ENCODE peak calls at places on chromosome X, in four cellular contexts. C is neuronal stem cell, V is H1, D is IMR-90. F is an unnamed sample.

GRCh38 chrX:6184900-6185515 is 43.7 kb downstream of the NLGN4X start:
- DNase-seq in C (no peak), V (no peak), D (no peak), F (no peak)

GRCh38 chrX:97158270-97158669 is 274.6 kb downstream of the RPA4 start:
- DNase-seq in D (no peak), C (no peak), V (no peak), F (no peak)

GRCh38 chrX:109281478-109282275 is 200.2 kb downstream of the GUCY2F start:
- DNase-seq in D (no peak), V (no peak), C (no peak), F (peak; percentile 65)

GRCh38 chrX:50871922-50872453 is 38.5 kb upstream of the BMP15 start:
- DNase-seq in V (no peak), D (no peak), C (no peak), F (no peak)

GRCh38 chrX:133435544-133436124 is 20.3 kb upstream of the GPC4 start:
- DNase-seq in C (no peak), D (no peak), V (no peak), F (no peak)

GRCh38 chrX:118579417-118579816 is 83.8 kb downstream of the DOCK11 start:
- DNase-seq in V (no peak), C (no peak), D (no peak), F (no peak)

GRCh38 chrX:43973249-43973672 is at the start of gene NDP:
- DNase-seq in D (no peak), V (no peak), C (no peak), F (peak; percentile 18)

GRCh38 chrX:7170903-7171302 is 22.9 kb upstream of the PUDP start:
- DNase-seq in C (no peak), V (peak; percentile 53), D (no peak), F (peak; percentile 44)

GRCh38 chrX:42776195-42776594 is 1.8 kb downstream of the PPP1R2C start:
- DNase-seq in D (no peak), V (no peak), C (no peak), F (peak; percentile 11)

GRCh38 chrX:110871839-110872238 is 76.2 kb upstream of the CHRDL1 start:
- DNase-seq in C (no peak), D (no peak), V (no peak), F (no peak)

GRCh38 chrX:43633757-43634156 is 22.3 kb upstream of the MAOA start:
- DNase-seq in D (no peak), V (no peak), C (no peak), F (no peak)

GRCh38 chrX:137930562-137930961 is 364.6 kb downstream of the ZIC3 start:
- DNase-seq in V (no peak), D (no peak), C (no peak), F (no peak)

GRCh38 chrX:155957843-155958242 is 39.7 kb upstream of the IL9R start:
- DNase-seq in V (no peak), C (no peak), D (no peak), F (peak; percentile 77)
- H3K18ac ChIP-seq in V (peak overlapping the region; percentile 60), C (no peak overlapping the region), D (no peak overlapping the region), F (peak overlapping the region; percentile 6)

DNA sequence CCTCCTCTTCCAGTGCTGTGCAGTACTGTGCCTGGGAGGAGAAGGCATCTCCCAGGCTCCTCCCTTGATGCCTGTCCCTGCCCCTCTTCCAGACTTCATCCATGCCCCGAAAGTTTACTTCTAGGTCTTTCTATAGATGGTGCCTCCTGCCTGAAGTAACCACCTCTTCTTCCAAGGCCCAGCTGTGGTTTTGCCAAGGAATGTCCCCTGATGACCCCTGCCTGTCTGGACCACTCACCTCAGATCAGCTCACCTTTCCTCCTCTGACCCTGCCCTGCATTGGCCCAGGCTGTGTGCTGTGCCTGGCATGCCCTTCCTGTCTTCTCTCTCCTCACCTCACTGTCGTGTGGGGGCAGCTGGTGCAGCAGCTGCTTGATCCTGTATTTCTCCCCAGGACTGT is 6.8 kb downstream of the PRICKLE3 start:
- DNase-seq in C (no peak), V (no peak), D (no peak), F (no peak)
- H3K36me3 ChIP-seq in C (no peaks in the 10 kb centered on the region), V (no peaks in the 10 kb centered on the region), D (peaks cover 25% of the 10 kb centered on the region), F (no peaks in the 10 kb centered on the region)

GRCh38 chrX:46328133-46328532 is 217.1 kb downstream of the ZNF674 start:
- DNase-seq in D (no peak), V (no peak), C (no peak), F (no peak)

GRCh38 chrX:46330981-46331380 is 214.2 kb downstream of the ZNF674 start:
- DNase-seq in D (no peak), C (no peak), V (no peak), F (no peak)

GRCh38 chrX:46330513-46330912 is 214.7 kb downstream of the ZNF674 start:
- DNase-seq in V (no peak), C (no peak), D (no peak), F (no peak)

GRCh38 chrX:46333550-46333949 is 211.7 kb downstream of the ZNF674 start:
- DNase-seq in C (no peak), D (no peak), V (no peak), F (no peak)
- H2BK120ac ChIP-seq in C (no peak overlapping the region), D (no peak overlapping the region), V (no peak overlapping the region), F (peak overlapping the region; percentile 45)

DNA sequence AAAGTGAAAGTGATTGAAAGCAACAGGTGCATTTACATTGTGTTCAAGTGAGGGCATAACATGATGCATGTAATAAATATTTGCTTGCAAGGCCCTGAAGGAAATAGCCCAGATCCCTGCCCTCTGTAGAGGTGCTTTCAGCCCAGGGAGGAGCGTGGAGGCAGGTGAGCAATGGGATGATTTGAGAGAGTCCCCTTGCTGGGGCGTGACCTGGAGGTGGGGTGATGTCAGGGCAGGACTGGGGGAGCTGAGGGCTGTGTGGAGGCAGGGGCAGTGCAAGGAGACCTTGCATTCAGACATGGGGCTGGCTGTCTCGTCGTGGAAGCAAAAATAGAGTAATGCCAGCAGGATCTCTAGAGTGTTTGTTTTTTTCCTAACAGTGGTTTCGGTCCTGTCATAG is 39.5 kb upstream of the CLDN34 start:
- DNase-seq in C (no peak), D (no peak), V (no peak), F (peak; percentile 18)
- H3K18ac ChIP-seq in C (peak overlapping the region; percentile 85), D (no peak overlapping the region), V (peak overlapping the region; percentile 57), F (no peak overlapping the region)

GRCh38 chrX:71542825-71543224 is 9.9 kb downstream of the OGT start:
- DNase-seq in C (no peak), V (no peak), D (no peak), F (no peak)
- H3K36me3 ChIP-seq in C (peaks cover 10% of the 10 kb centered on the region), V (peaks cover 5% of the 10 kb centered on the region), D (peaks cover 15% of the 10 kb centered on the region), F (peaks cover 2% of the 10 kb centered on the region)

GRCh38 chrX:119604778-119605177 is 1.4 kb downstream of the NKRF start:
- DNase-seq in D (no peak), V (no peak), C (no peak), F (no peak)

GRCh38 chrX:119605739-119606507 is at the start of gene NKRF:
- DNase-seq in V (peak; percentile 89), D (peak; percentile 90), C (peak; percentile 75), F (peak; percentile 93)

GRCh38 chrX:119605398-119605738 is 856 bp downstream of the NKRF start:
- DNase-seq in D (no peak), V (peak; percentile 46), C (no peak), F (no peak)

GRCh38 chrX:119606508-119607389 is 525 bp upstream of the NKRF start:
- DNase-seq in C (no peak), D (peak; percentile 49), V (no peak), F (no peak)

DNA sequence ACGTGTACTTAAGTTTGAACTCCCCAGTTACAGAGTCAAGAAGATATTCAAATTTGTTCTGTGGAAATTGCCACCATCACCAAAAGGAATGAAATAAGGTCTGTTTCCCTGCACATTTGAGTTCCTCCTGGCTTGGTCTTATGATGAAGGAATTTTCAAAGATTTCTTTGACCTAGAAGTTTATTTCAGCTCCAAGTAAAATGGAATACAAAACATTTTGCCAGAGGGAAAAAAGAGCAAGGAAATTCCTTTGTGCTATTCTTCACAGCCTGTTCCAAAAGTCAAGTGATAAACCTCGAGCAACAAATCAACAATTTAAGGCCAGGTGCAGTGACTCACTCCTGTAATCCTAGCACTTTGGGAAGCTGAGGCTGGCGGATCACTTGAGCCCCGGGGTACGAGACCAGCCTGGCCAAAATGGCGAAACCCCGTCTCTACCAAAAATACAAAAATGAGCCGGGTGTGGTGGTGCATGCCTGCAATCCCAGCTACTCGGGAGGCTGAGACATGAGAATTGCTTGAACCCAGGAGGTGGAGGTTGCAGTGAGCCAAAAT is 3.4 kb downstream of the NKRF start:
- DNase-seq in V (no peak), C (no peak), D (no peak), F (peak; percentile 1)
- H2BK120ac ChIP-seq in V (no peak overlapping the region), C (no peak overlapping the region), D (no peak overlapping the region), F (no peak overlapping the region)

F was measured in mesendoderm.